ENCODE peak calls at places on chromosomes 7 and 10, in seven cellular contexts. X is DND-41, D is lower lobe of right lung, R is HCT116, H is body of pancreas, U is tibial artery, A is AG10803. J is an unnamed sample.

GRCh38 chr7:32020760-32021159 is 49.4 kb downstream of the PDE1C start:
- DNase-seq in X (no peak), D (no peak), R (no peak), H (no peak), U (no peak), A (peak), J (no peak)

GRCh38 chr10:124239134-124239533 is 145.7 kb upstream of the CHST15 start:
- DNase-seq in X (no peak), D (peak), R (no peak), H (no peak), U (no peak), A (no peak), J (no peak)

GRCh38 chr7:112143567-112143966 is 62.6 kb downstream of the DOCK4 start:
- DNase-seq in X (no peak), D (no peak), R (no peak), H (no peak), U (no peak), A (peak), J (peak)

GRCh38 chr10:27041196-27041595 is 59.1 kb downstream of the ANKRD26 start:
- DNase-seq in X (no peak), D (no peak), R (no peak), H (no peak), U (no peak), A (peak), J (no peak)

GRCh38 chr10:102342462-102342861 is 53.0 kb upstream of the NFKB2 start:
- DNase-seq in X (no peak), D (no peak), R (no peak), H (no peak), U (no peak), A (no peak), J (no peak)

GRCh38 chr10:13165177-13165576 is 3.8 kb downstream of the MCM10 start:
- DNase-seq in X (no peak), D (no peak), R (no peak), H (no peak), U (no peak), A (no peak), J (no peak)

GRCh38 chr7:44978511-44979366 is at the start of gene MYO1G:
- DNase-seq in X (peak), D (peak), R (no peak), H (peak), U (no peak), A (no peak), J (no peak)

GRCh38 chr7:142811154-142811737 is 40.5 kb downstream of the PRSS2 start:
- DNase-seq in X (peak), D (no peak), R (peak), H (peak), U (no peak), A (peak), J (no peak)

GRCh38 chr7:75879771-75880184 is 944 bp downstream of the RHBDD2 start:
- DNase-seq in X (peak), D (no peak), R (no peak), H (no peak), U (no peak), A (no peak), J (no peak)

GRCh38 chr10:33566426-33566825 is 232.0 kb upstream of the NRP1 start:
- DNase-seq in X (no peak), D (no peak), R (no peak), H (no peak), U (no peak), A (no peak), J (no peak)

GRCh38 chr7:149625339-149625946 is 127.8 kb upstream of the ZNF746 start:
- DNase-seq in X (peak), D (peak), R (peak), H (peak), U (no peak), A (peak), J (peak)

GRCh38 chr10:131081386-131081785 is 230.1 kb downstream of the TCERG1L start:
- DNase-seq in X (peak), D (no peak), R (no peak), H (no peak), U (no peak), A (no peak), J (no peak)

DNA sequence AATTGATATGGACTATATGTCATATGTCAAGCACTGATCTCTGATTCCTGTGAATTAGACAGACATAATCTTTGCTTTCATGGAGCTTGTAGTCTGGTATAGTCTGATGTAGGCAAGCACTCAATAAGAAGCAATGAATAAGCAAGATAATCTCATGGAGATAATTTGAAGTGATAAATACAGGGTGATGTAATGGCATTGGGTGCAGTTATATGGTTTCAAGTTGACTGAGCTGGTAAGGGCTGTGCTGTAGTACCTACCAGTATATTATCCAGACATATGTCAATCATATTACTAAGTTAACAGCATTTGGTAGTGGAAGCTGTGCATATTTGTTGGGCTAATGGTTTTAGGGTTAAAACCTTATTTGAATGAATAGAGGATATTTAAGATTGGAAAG is 117.5 kb upstream of the PRPS1L1 start:
- DNase-seq in X (no peak), D (no peak), R (no peak), H (no peak), U (no peak), A (no peak), J (no peak)
- TF ChIP-seq CTCF in X (no peak), D (no peak), R (no peak), H (no peak), U (no peak), A (no peak), J (no peak)

GRCh38 chr10:77890097-77890496 is 36.5 kb downstream of the DLG5 start:
- DNase-seq in X (no peak), D (no peak), R (peak), H (no peak), U (no peak), A (no peak), J (no peak)
- TF ChIP-seq CTCF in X (peak), D (no peak), R (peak), H (no peak), U (no peak), A (no peak), J (no peak)

DNA sequence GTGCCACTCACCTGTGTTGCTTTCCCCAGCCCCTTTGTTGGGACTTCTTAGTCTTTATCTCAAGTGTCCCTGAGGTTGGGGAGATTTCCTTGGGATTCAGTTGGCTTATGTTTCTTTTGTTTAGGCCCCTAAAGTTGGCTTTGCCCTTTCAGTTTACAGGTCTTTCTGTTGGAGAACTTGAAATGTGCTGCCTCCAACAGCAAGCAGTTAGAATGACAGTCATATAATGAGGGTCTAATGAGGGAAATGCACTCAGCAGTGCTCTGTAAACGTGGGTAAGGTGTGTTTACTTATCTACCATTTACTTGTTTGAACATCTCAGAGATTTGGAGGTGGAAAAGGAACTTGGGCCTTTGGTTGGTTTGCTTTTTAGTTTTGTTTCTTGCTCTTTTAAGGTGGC is 191.4 kb upstream of the STK17A start:
- DNase-seq in X (no peak), D (no peak), R (no peak), H (no peak), U (no peak), A (no peak), J (no peak)
- TF ChIP-seq CTCF in X (peak), D (no peak), R (peak), H (no peak), U (no peak), A (no peak), J (no peak)

GRCh38 chr7:88260700-88261099 is 40.9 kb upstream of the SRI start:
- DNase-seq in X (no peak), D (no peak), R (no peak), H (no peak), U (no peak), A (no peak), J (no peak)
- TF ChIP-seq CTCF in X (no peak), D (no peak), R (no peak), H (no peak), U (no peak), A (no peak), J (no peak)

J was measured in right atrium auricular region.